ENCODE peak calls at places on chromosomes 1 and 21, in eight cellular contexts. D is ELF-1; H is EL; K is Ammon's horn; F is occipital lobe; I is stimulated activated naive CD8-positive, alpha-beta T cell treated with anti-CD3 and anti-CD28 coated beads, Interleukin-15, Interleukin-2, amounts not matched to agents 100 U/mL and 50 U/mL, for 24 hours; O is neuronal stem cell; E is renal cortical epithelial cell. S is an unnamed sample.

GRCh38 chr1:26278835-26279597 is 870 bp upstream of the SH3BGRL3 start:
- DNase-seq in D (no peak), E (peak; percentile 72), F (no peak), I (peak; percentile 69), H (peak; percentile 80), K (peak; percentile 43), O (no peak), S (no peak)

GRCh38 chr1:22447581-22448215 is 4.0 kb upstream of the ZBTB40 start:
- DNase-seq in K (no peak), H (peak; percentile 93), D (peak; percentile 57), I (no peak), F (peak; percentile 31), O (no peak), E (peak; percentile 68), S (no peak)

GRCh38 chr1:37040773-37041172 is 6.5 kb upstream of the GRIK3 start:
- DNase-seq in H (no peak), O (no peak), F (no peak), E (no peak), I (no peak), K (no peak), D (no peak), S (no peak)

GRCh38 chr1:21490774-21491482 is 18.3 kb upstream of the ALPL start:
- DNase-seq in F (no peak), I (peak; percentile 41), E (no peak), K (no peak), H (peak; percentile 77), O (no peak), D (peak; percentile 65), S (no peak)

GRCh38 chr21:36087362-36088138 is 17.7 kb downstream of the CBR1 start:
- DNase-seq in E (no peak), I (no peak), F (peak; percentile 74), D (no peak), O (no peak), H (peak; percentile 33), K (peak; percentile 97), S (peak; percentile 88)

GRCh38 chr1:3409737-3410434 is 44.6 kb upstream of the ARHGEF16 start:
- DNase-seq in K (peak; percentile 84), I (no peak), F (peak; percentile 36), D (peak; percentile 56), O (no peak), H (peak; percentile 47), E (peak; percentile 14), S (peak; percentile 79)

GRCh38 chr1:235946570-235946981 is 79.9 kb upstream of the LYST start:
- DNase-seq in F (no peak), O (no peak), H (peak; percentile 75), K (no peak), D (no peak), I (no peak), E (peak; percentile 25), S (no peak)

GRCh38 chr1:11563560-11564069 is 84.7 kb downstream of the DISP3 start:
- DNase-seq in F (no peak), O (peak; percentile 29), I (no peak), E (no peak), H (peak; percentile 3), K (no peak), D (peak; percentile 98), S (no peak)

S was measured in posterior cingulate gyrus.